ENCODE peak calls at places on chromosomes 2 and 18, in six cellular contexts. Q, G, I, H, S and Y are unnamed samples.
A peak's percentile ranks its signal among the peaks of the same experiment; 100 is the strongest.

GRCh38 chr18:50973367-50974126 is 5.7 kb downstream of the ELAC1 start:
- DNase-seq in G (no peak), Q (no peak), H (no peak), S (no peak), I (no peak), Y (no peak)

GRCh38 chr2:19109521-19109920 is 248.9 kb downstream of the OSR1 start:
- DNase-seq in H (no peak), S (no peak), Q (no peak), I (no peak), G (no peak), Y (no peak)

GRCh38 chr18:79926715-79927596 is 24.5 kb downstream of the SLC66A2 start:
- DNase-seq in H (no peak), S (no peak), Q (peak; percentile 3), G (peak; percentile 48), I (no peak), Y (no peak)

GRCh38 chr2:205218056-205218455 is 464.2 kb upstream of the NRP2 start:
- DNase-seq in S (no peak), G (no peak), H (no peak), I (no peak), Q (no peak), Y (no peak)

GRCh38 chr18:62919109-62919838 is 203.9 kb downstream of the PHLPP1 start:
- DNase-seq in G (no peak), I (no peak), Q (no peak), H (no peak), S (no peak), Y (no peak)

GRCh38 chr2:112342067-112342466 is 66.7 kb downstream of the ZC3H6 start:
- DNase-seq in S (no peak), I (no peak), G (no peak), H (no peak), Q (no peak), Y (no peak)

GRCh38 chr2:75309596-75310290 is 110.4 kb upstream of the TACR1 start:
- DNase-seq in H (no peak), I (no peak), Q (no peak), G (no peak), S (no peak), Y (no peak)

GRCh38 chr2:150319085-150319484 is 168.4 kb downstream of the RND3 start:
- DNase-seq in S (no peak), Q (no peak), I (no peak), G (no peak), H (no peak), Y (no peak)

GRCh38 chr2:85560812-85561279 is 447 bp downstream of the GGCX start:
- DNase-seq in G (no peak), I (no peak), Q (no peak), S (no peak), H (no peak), Y (no peak)

GRCh38 chr2:233163486-233164103 is 87.9 kb upstream of the ATG16L1 start:
- DNase-seq in S (no peak), I (no peak), H (no peak), G (no peak), Q (no peak), Y (no peak)

GRCh38 chr2:50777954-50778353 is 254.0 kb downstream of the NRXN1 start:
- DNase-seq in Q (no peak), S (no peak), I (no peak), H (no peak), G (no peak), Y (no peak)

GRCh38 chr2:230582851-230583283 is 129.8 kb upstream of the CAB39 start:
- DNase-seq in S (no peak), I (no peak), Q (no peak), H (no peak), G (no peak), Y (no peak)

GRCh38 chr2:75494137-75494769 is 66.5 kb downstream of the EVA1A start:
- DNase-seq in H (no peak), G (no peak), Q (no peak), I (no peak), S (no peak), Y (no peak)

GRCh38 chr2:40666438-40666837 is 214.5 kb upstream of the SLC8A1 start:
- DNase-seq in Q (no peak), S (no peak), G (no peak), I (no peak), H (no peak), Y (no peak)

GRCh38 chr18:79506191-79507075 is 110.7 kb downstream of the NFATC1 start:
- DNase-seq in S (no peak), G (peak; percentile 70), Q (peak; percentile 11), H (no peak), I (no peak), Y (no peak)

GRCh38 chr2:181234429-181235410 is 222.5 kb upstream of the ITGA4 start:
- DNase-seq in G (no peak), H (no peak), I (no peak), Q (no peak), S (no peak), Y (no peak)

GRCh38 chr2:238242731-238243495 is 3.1 kb upstream of the HES6 start:
- DNase-seq in G (peak; percentile 90), H (no peak), Q (peak; percentile 49), S (no peak), I (no peak), Y (no peak)

GRCh38 chr18:58495634-58496033 is 133.3 kb downstream of the ALPK2 start:
- DNase-seq in G (no peak), H (no peak), Q (no peak), S (no peak), I (no peak), Y (no peak)

GRCh38 chr2:237278593-237278992 is 135.4 kb downstream of the COL6A3 start:
- DNase-seq in G (peak; percentile 91), I (no peak), Q (peak; percentile 37), H (no peak), S (no peak), Y (no peak)

GRCh38 chr2:100819365-100820345 is at the start of gene NPAS2:
- DNase-seq in Q (peak; percentile 59), S (no peak), I (no peak), G (peak; percentile 71), H (peak; percentile 60), Y (no peak)

GRCh38 chr2:39121523-39122063 is 742 bp upstream of the SOS1 start:
- DNase-seq in S (no peak), Q (no peak), I (no peak), H (no peak), G (no peak), Y (no peak)

GRCh38 chr2:130963058-130963848 is 126.5 kb downstream of the ARHGEF4 start:
- DNase-seq in I (no peak), S (no peak), G (no peak), H (no peak), Q (no peak), Y (no peak)
- H3K27me3 ChIP-seq in I (peaks cover 18% of the 10 kb centered on the region), S (peaks cover 55% of the 10 kb centered on the region), G (no peaks in the 10 kb centered on the region), H (peaks cover 32% of the 10 kb centered on the region), Q (peaks cover 56% of the 10 kb centered on the region), Y (peaks cover 15% of the 10 kb centered on the region)

DNA sequence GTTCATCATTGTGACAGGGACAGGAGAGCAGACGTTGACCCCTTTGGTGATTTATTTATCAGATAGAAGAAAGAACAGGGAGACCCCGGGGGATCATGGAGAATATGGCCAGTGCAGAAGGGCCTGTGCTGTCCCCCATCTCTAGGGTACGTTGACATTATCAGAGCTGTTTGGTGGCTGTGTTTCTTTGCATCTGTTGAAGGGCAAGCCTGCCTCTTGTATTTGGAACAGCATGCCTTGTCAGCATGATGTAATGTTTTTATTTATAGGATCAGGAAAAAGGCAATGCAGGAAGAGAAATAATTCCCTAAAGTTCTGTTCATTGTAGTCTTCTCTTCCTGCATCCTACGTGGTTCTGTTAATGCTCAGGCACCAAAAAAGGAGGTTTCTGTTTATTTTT is 49.8 kb upstream of the CABYR start:
- DNase-seq in H (no peak), I (no peak), Q (no peak), G (no peak), S (no peak), Y (no peak)
- H3K4me1 ChIP-seq in H (no peaks in the 10 kb centered on the region), I (peaks cover 7% of the 10 kb centered on the region), Q (no peaks in the 10 kb centered on the region), G (peaks cover 5% of the 10 kb centered on the region), S (peaks cover 2% of the 10 kb centered on the region), Y (peaks cover 3% of the 10 kb centered on the region)

GRCh38 chr2:218999881-219000568 is 6.8 kb upstream of the CRYBA2 start:
- DNase-seq in G (no peak), H (peak; percentile 41), S (no peak), I (no peak), Q (no peak), Y (no peak)
- H3K4me3 ChIP-seq in G (no peak overlapping the region), H (peak overlapping the region; percentile 48), S (no peak overlapping the region), I (no peak overlapping the region), Q (peak overlapping the region; percentile 56), Y (no peak overlapping the region)

GRCh38 chr2:31142106-31142505 is 3.9 kb upstream of the GALNT14 start:
- DNase-seq in I (no peak), Q (no peak), G (no peak), H (no peak), S (no peak), Y (no peak)
- H3K27me3 ChIP-seq in I (peaks cover 4% of the 10 kb centered on the region), Q (peaks cover 28% of the 10 kb centered on the region), G (no peaks in the 10 kb centered on the region), H (peaks cover 19% of the 10 kb centered on the region), S (peaks cover 31% of the 10 kb centered on the region), Y (peaks cover 11% of the 10 kb centered on the region)

GRCh38 chr2:239913632-239914417 is 111.3 kb downstream of the NDUFA10 start:
- DNase-seq in G (peak; percentile 51), S (no peak), H (peak; percentile 15), I (no peak), Q (no peak), Y (no peak)
- H3K4me1 ChIP-seq in G (no peaks in the 10 kb centered on the region), S (peaks cover 5% of the 10 kb centered on the region), H (no peaks in the 10 kb centered on the region), I (peaks cover 12% of the 10 kb centered on the region), Q (no peaks in the 10 kb centered on the region), Y (peaks cover 13% of the 10 kb centered on the region)

GRCh38 chr18:34729740-34730338 is 19.7 kb downstream of the DTNA start:
- DNase-seq in H (no peak), I (no peak), Q (no peak), G (peak; percentile 70), S (no peak), Y (no peak)
- H3K4me3 ChIP-seq in H (no peak overlapping the region), I (no peak overlapping the region), Q (no peak overlapping the region), G (peak overlapping the region; percentile 9), S (no peak overlapping the region), Y (no peak overlapping the region)